ENCODE peak calls at places on chromosomes 4 and X, in four cellular contexts. V is neural progenitor cell, E is uterus, J is heart right ventricle. G is an unnamed sample. For H3K4me1 and H3K27me3, the result is how much of the 10 kb centered on the place peaks cover.

GRCh38 chr4:47836655-47837581 is 949 bp downstream of the CORIN start:
- DNase-seq in V (peak), E (peak), J (peak), G (peak)

GRCh38 chrX:64885850-64886249 is 90.4 kb downstream of the ZC4H2 start:
- DNase-seq in V (peak), E (no peak), J (no peak), G (peak)

GRCh38 chr4:104815593-104816156 is 321.0 kb upstream of the CXXC4 start:
- DNase-seq in V (no peak), E (no peak), J (no peak), G (no peak)

GRCh38 chr4:101846550-101846949 is 56.0 kb downstream of the BANK1 start:
- DNase-seq in V (no peak), E (no peak), J (no peak), G (no peak)

GRCh38 chr4:54661156-54661555 is 3.4 kb downstream of the KIT start:
- DNase-seq in V (no peak), E (no peak), J (no peak), G (no peak)

GRCh38 chr4:113384600-113384999 is 335.1 kb downstream of the ANK2 start:
- DNase-seq in V (no peak), E (no peak), J (no peak), G (no peak)

GRCh38 chr4:74537459-74537858 is 92.5 kb downstream of the AREG start:
- DNase-seq in V (no peak), E (no peak), J (no peak), G (no peak)

GRCh38 chr4:123783091-123783765 is 386.6 kb downstream of the SPRY1 start:
- DNase-seq in V (no peak), E (no peak), J (no peak), G (no peak)

GRCh38 chrX:119417376-119417775 is 18.2 kb downstream of the SLC25A43 start:
- DNase-seq in V (no peak), E (no peak), J (no peak), G (no peak)

GRCh38 chr4:161949941-161950725 is 213.7 kb downstream of the FSTL5 start:
- DNase-seq in V (no peak), E (no peak), J (no peak), G (no peak)

GRCh38 chrX:39513836-39514235 is 583.9 kb downstream of the BCOR start:
- DNase-seq in V (no peak), E (no peak), J (no peak), G (no peak)

GRCh38 chrX:16484338-16484737 is 165.6 kb upstream of the S100G start:
- DNase-seq in V (no peak), E (no peak), J (no peak), G (no peak)

GRCh38 chr4:180281726-180282125 is 1961.5 kb upstream of the TENM3 start:
- DNase-seq in V (no peak), E (no peak), J (no peak), G (peak)

GRCh38 chr4:89410687-89411086 is 103.1 kb upstream of the GPRIN3 start:
- DNase-seq in V (peak), E (no peak), J (no peak), G (no peak)

GRCh38 chrX:118208476-118208875 is 91.9 kb upstream of the KLHL13 start:
- DNase-seq in V (no peak), E (no peak), J (no peak), G (no peak)

GRCh38 chr4:7041246-7041645 is 1.9 kb upstream of the TADA2B start:
- DNase-seq in V (no peak), E (no peak), J (no peak), G (no peak)

GRCh38 chr4:7042697-7043464 is at the start of gene TADA2B:
- DNase-seq in V (peak), E (peak), J (peak), G (peak)

GRCh38 chr4:7043521-7044414 is 596 bp downstream of the TADA2B start:
- DNase-seq in V (no peak), E (peak), J (peak), G (peak)

GRCh38 chr4:7040760-7041159 is 2.4 kb upstream of the TADA2B start:
- DNase-seq in V (no peak), E (no peak), J (no peak), G (no peak)

DNA sequence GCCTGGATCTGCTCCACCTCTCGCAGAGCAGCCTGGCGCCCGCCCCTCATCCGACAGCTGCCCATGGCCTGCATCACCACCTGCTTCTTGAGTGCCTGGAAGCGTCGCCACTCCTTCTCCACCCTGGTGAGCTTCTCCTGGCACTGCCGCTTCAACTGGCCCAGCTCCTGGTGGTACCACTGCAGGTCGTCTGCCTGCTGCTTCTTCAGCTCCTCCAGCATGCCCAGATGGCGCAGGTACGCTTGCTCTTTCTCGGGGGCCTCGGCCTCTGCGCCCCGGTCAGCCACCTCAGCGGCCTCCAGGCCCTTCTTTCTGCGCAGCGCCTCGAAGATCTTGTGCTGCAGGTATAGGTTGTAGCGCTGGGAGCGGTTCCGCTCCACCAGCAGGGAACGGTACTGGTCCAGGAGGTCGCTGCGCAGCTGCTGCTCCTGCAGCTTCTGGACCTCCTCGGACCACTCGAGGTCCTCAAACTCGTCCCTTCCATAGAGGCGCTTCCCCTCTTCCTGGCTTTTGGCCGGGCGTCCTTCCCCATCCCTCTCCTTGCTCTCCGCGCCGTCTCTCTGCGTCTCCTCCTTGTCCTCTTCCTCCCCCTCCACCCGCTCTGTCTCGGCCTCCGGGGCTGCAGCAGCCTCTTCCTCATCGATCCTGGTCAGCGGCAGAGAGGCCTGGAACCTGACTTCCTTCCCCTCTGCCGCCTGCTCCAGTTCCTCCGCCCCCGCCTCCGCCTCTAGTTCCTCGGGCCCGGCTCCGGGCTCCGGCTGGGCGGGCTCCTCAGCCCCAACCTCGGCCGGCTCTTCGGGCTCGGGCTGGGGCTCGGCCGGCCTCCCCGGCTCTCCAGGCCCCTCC is 1.1 kb upstream of the TADA2B start:
- DNase-seq in V (peak), E (peak), J (peak), G (peak)
- H3K4me3 ChIP-seq in V (peak), E (peak), J (peak), G (peak)

DNA sequence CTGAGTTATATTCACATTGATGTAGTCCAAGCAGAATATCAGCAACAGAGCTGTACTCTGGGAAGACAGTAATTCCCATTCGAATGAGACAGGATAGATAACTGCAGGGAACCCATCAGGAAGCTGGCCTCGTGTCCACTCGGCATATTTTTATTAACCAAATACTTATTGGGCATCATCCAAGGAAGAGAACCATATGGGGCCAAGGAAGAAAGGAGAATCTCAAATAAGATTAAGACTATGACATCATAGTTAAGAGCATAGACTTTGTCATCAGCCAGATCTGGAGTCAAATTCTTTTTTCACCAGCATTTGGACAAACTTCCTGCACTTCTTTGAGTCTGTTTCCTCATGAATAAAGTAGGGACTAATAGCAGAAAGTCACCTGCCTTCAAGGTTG is 198.0 kb downstream of the SOWAHB start:
- DNase-seq in V (no peak), E (no peak), J (no peak), G (no peak)
- H3K4me1 ChIP-seq in V (half or more), E (under half), J (under half), G (under half)

GRCh38 chr4:83591730-83592129 is 55.8 kb downstream of the GPAT3 start:
- DNase-seq in V (no peak), E (no peak), J (no peak), G (no peak)

GRCh38 chr4:83585982-83586508 is 50.1 kb downstream of the GPAT3 start:
- DNase-seq in V (no peak), E (no peak), J (no peak), G (no peak)

GRCh38 chr4:83589283-83589682 is 53.4 kb downstream of the GPAT3 start:
- DNase-seq in V (peak), E (no peak), J (no peak), G (no peak)
- H3K27me3 ChIP-seq in V (under half), E (under half), J (under half), G (under half)

GRCh38 chr4:175459571-175459970 is 352.5 kb downstream of the GPM6A start:
- DNase-seq in V (no peak), E (no peak), J (no peak), G (no peak)
- H3K4me3 ChIP-seq in V (no peak), E (no peak), J (no peak), G (no peak)

DNA sequence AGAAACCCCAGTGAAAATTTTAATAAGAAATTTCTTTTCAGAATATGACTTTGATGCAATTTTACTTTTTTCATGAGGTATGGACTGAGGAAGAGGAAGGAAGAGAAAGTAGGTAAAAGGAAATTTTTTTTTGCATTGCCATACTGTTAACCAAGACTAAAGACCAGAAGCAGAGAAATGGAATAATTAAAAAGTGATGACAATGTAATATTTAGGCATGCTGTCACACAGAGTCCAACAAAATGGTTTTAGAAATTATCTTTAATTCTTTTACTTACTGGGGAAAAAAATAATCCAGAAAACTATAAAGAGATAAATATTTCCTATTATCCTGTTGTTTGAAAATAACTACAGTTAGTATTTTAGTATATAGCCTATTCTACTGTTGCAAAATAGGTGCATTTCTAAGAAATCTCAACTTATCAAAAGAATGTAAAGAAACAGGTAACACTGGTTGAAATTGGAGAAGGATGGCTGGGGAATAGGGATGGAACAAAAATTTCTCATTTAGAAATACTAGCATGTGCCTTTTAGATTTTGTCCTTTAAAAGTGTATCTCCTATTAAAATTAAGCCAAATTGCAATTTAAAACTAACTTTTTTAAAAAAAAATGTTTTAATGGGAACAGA is 92.6 kb downstream of the ANXA3 start:
- DNase-seq in V (no peak), E (no peak), J (no peak), G (no peak)
- H3K4me1 ChIP-seq in V (under half), E (under half), J (under half), G (under half)

GRCh38 chr4:177612684-177613083 is 170.4 kb upstream of the AGA start:
- DNase-seq in V (no peak), E (no peak), J (no peak), G (no peak)
- H3K27me3 ChIP-seq in V (under half), E (under half), J (under half), G (under half)

GRCh38 chr4:140238353-140239041 is 84.5 kb upstream of the MAML3 start:
- DNase-seq in V (peak), E (peak), J (peak), G (peak)

GRCh38 chr4:140237616-140238352 is 83.8 kb upstream of the MAML3 start:
- DNase-seq in V (peak), E (peak), J (peak), G (peak)

GRCh38 chr4:140233811-140234696 is 80.1 kb upstream of the MAML3 start:
- DNase-seq in V (no peak), E (no peak), J (no peak), G (no peak)

GRCh38 chr4:140236649-140237160 is 82.7 kb upstream of the MAML3 start:
- DNase-seq in V (no peak), E (no peak), J (no peak), G (no peak)

DNA sequence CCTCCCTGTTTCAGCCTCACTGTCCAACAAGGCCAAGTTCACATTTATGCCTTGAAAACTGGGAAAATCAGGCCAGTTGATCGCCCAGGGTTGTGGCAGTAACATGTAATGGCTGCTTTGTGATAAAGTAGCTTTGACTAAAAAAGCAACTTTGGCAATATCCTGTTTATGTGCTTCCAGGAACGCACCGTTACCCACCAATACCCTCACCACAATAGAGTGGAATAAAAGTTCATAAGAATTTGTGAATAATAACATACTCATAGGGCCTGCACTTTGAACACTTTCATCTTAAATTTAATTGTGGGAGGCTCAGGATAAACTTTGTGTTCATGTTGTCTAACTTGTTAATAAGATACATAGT is 80.7 kb upstream of the MAML3 start:
- DNase-seq in V (no peak), E (no peak), J (no peak), G (no peak)
- H3K4me3 ChIP-seq in V (no peak), E (no peak), J (no peak), G (no peak)

GRCh38 chr4:169250796-169251195 is 20.0 kb downstream of the SH3RF1 start:
- DNase-seq in V (no peak), E (no peak), J (no peak), G (no peak)
- H3K4me1 ChIP-seq in V (under half), E (under half), J (under half), G (under half)

GRCh38 chrX:13669246-13669689 is 16.3 kb downstream of the TCEANC start:
- DNase-seq in V (no peak), E (peak), J (peak), G (no peak)

GRCh38 chrX:13664026-13664425 is 11.1 kb downstream of the TCEANC start:
- DNase-seq in V (no peak), E (no peak), J (no peak), G (no peak)

GRCh38 chrX:13670197-13670596 is 17.3 kb downstream of the TCEANC start:
- DNase-seq in V (no peak), E (no peak), J (no peak), G (no peak)

GRCh38 chrX:13666836-13667235 is 13.9 kb downstream of the TCEANC start:
- DNase-seq in V (no peak), E (no peak), J (no peak), G (no peak)

GRCh38 chrX:13667940-13668339 is 15.0 kb downstream of the TCEANC start:
- DNase-seq in V (no peak), E (no peak), J (no peak), G (no peak)
- H3K27me3 ChIP-seq in V (under half), E (under half), J (under half), G (under half)

DNA sequence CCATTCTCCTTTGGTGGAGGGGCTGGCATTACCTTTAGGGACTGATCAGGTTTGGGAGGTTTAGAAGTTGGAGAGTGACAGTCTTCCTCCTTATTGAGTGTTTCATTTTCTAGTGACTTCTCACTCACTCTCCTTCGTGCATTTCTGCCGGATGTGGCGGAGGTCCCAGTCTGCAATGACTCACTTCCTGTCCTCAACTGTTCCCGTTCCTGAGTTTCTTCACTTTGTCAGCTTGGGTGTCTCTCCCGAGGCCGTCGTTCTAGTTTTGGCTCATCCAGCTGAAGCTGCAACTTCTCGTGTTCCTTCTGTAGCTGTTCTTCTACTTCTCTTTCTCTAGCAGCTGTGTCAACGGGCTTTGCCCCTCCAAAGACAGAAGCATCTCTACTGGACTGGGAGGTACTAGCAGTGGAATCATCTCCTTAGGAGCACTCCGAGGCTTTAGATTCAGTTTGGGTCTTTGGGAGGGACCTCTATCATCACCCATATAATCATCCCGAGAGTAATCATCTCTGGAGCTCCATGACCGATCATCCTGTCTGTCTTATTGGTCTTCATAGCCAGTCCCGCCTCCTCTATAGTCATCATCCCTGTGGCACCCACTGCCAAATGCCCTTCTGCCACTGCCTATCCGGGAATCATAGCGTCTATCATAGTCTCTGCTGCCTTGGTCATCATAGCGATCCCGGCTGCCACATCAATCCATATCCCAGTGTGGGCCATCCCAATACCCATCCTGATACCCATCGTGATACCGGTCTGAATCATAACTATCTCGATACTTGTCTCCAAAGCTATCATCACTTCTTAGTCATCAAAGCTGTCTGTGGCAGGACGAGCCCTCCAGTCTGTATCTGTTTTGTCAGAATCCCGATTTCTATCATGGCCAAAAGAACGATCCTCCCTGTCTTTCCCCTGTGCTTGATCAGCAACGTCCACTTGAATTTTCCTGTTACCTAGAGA is 35.3 kb upstream of the VSIG4 start:
- DNase-seq in V (no peak), E (no peak), J (peak), G (no peak)
- H3K4me3 ChIP-seq in V (no peak), E (no peak), J (no peak), G (no peak)

G was measured in BE2C.